ENCODE peak calls at places on chromosomes 16 and 17, in four cellular contexts. E is GM10248, H is IMR-90, G is GM13977. C is an unnamed sample.

GRCh38 chr17:15478845-15479244 is 11.4 kb upstream of the CDRT4 start:
- DNase-seq in G (no peak), H (no peak), E (no peak), C (no peak)

GRCh38 chr16:85541619-85542547 is 71.2 kb upstream of the GSE1 start:
- DNase-seq in H (no peak), G (no peak), E (no peak), C (no peak)

GRCh38 chr17:14373587-14374259 is 72.8 kb downstream of the HS3ST3B1 start:
- DNase-seq in E (no peak), G (no peak), H (peak; percentile 75), C (no peak)

GRCh38 chr17:16945513-16946201 is 26.3 kb downstream of the TNFRSF13B start:
- DNase-seq in E (no peak), H (no peak), G (no peak), C (no peak)

GRCh38 chr17:82520041-82520910 is 744 bp downstream of the FOXK2 start:
- DNase-seq in G (peak; percentile 68), H (no peak), E (peak; percentile 45), C (peak; percentile 73)

GRCh38 chr16:87436225-87437172 is 44.4 kb downstream of the MAP1LC3B start:
- DNase-seq in H (peak; percentile 47), E (no peak), G (no peak), C (no peak)

GRCh38 chr17:70239391-70239826 is 70.1 kb downstream of the KCNJ2 start:
- DNase-seq in H (no peak), E (no peak), G (no peak), C (no peak)

GRCh38 chr16:81429045-81429521 is 15.5 kb upstream of the CMIP start:
- DNase-seq in G (peak; percentile 54), H (peak; percentile 47), E (no peak), C (no peak)

GRCh38 chr17:8572767-8573166 is 57.8 kb downstream of the MYH10 start:
- DNase-seq in E (no peak), H (no peak), G (no peak), C (no peak)

GRCh38 chr16:89315791-89316581 is 98.5 kb downstream of the ZNF778 start:
- DNase-seq in H (peak; percentile 89), G (peak; percentile 75), E (peak; percentile 68), C (peak; percentile 74)

GRCh38 chr16:56493815-56494214 is 26.0 kb downstream of the BBS2 start:
- DNase-seq in G (no peak), H (no peak), E (no peak), C (no peak)

GRCh38 chr17:16947470-16947869 is 24.4 kb downstream of the TNFRSF13B start:
- DNase-seq in E (no peak), G (no peak), H (no peak), C (no peak)

GRCh38 chr17:79809530-79810137 is 12.8 kb upstream of the CBX8 start:
- DNase-seq in G (no peak), E (no peak), H (no peak), C (no peak)

GRCh38 chr17:68972119-68972704 is 17.0 kb upstream of the ABCA8 start:
- DNase-seq in H (peak; percentile 36), G (peak; percentile 32), E (peak; percentile 26), C (peak; percentile 22)

GRCh38 chr16:23256440-23256839 is 45.7 kb upstream of the SCNN1B start:
- DNase-seq in H (no peak), G (no peak), E (no peak), C (no peak)

GRCh38 chr17:55710829-55711496 is 11.7 kb downstream of the TMEM100 start:
- DNase-seq in E (no peak), H (no peak), G (no peak), C (no peak)

GRCh38 chr16:10368984-10369551 is 16.8 kb upstream of the ATF7IP2 start:
- DNase-seq in H (no peak), E (no peak), G (no peak), C (no peak)
- TF ChIP-seq CTCF in H (no peak), E (no peak), G (no peak), C (no peak)

DNA sequence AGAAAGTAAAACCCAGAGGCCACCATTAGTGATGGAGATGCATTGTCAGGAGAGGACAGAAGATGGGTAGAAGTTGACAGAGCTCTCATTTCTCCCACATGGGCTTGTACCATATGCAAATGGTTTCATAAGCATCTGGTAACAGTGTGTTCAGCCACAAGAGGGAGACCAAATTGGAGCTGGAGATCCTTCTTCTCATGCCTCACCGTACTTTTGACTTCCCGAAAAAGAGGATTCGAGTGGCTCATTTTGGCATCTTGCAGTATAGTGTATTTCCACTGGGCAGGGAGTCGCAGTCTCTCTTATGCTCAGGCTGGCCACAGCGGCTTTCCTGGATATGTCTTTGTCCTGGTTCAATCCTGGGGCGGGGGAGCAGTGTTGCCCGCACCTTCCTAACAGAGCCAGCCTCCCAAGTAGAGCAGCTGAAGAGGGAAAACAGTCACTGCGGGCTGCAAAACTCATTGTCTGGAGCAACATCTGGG is 23.8 kb downstream of the TBC1D3B start:
- DNase-seq in E (no peak), H (no peak), G (no peak), C (no peak)
- TF ChIP-seq CTCF in E (peak; percentile 13), H (no peak), G (no peak), C (no peak)

GRCh38 chr17:75945202-75945601 is 4.4 kb upstream of the FBF1 start:
- DNase-seq in E (no peak), H (no peak), G (no peak), C (no peak)

GRCh38 chr17:75941442-75941819 is 589 bp upstream of the FBF1 start:
- DNase-seq in H (no peak), G (no peak), E (no peak), C (no peak)

GRCh38 chr17:75942473-75942872 is 1.6 kb upstream of the FBF1 start:
- DNase-seq in G (no peak), E (no peak), H (no peak), C (no peak)

GRCh38 chr17:75937652-75938051 is 3.2 kb downstream of the FBF1 start:
- DNase-seq in E (no peak), H (no peak), G (no peak), C (no peak)

DNA sequence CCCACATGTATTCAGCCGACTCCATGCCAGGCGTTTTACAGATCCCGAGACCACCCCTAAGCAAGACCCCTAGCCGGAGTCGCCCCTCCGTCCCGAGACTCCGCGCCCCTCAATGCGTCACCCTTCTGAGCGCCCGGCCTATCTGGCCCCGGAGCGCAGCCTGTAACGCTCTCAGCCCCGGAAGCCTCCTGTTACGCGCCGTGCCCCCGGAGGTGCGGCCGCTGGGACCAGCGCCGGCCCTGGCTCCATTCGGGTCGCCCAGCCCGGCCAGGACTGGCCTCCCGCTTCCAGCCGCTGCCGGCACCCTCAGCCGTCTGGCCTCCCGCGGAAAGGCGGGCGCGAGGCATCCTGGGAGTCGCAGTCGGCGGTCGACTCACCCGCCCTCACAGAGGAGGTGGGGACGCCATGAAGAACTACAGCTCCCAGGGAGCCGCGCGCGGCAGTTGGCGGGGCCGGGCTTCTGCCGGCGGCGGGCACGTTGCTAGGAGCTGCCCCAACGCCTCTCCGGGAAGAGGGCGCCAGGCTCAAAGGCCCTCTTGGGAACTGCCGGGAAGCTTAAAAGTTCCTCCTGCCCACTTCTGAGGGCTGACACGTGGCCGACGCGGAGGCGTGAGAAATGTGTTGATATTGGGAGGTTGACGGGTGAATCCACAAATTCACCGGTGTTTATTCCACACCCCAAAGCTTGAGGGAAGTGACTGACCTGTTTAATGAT is at the start of gene FBF1:
- DNase-seq in E (peak; percentile 99), G (peak; percentile 98), H (peak; percentile 90), C (peak; percentile 98)
- TF ChIP-seq CTCF in E (no peak), G (peak; percentile 9), H (no peak), C (no peak)

DNA sequence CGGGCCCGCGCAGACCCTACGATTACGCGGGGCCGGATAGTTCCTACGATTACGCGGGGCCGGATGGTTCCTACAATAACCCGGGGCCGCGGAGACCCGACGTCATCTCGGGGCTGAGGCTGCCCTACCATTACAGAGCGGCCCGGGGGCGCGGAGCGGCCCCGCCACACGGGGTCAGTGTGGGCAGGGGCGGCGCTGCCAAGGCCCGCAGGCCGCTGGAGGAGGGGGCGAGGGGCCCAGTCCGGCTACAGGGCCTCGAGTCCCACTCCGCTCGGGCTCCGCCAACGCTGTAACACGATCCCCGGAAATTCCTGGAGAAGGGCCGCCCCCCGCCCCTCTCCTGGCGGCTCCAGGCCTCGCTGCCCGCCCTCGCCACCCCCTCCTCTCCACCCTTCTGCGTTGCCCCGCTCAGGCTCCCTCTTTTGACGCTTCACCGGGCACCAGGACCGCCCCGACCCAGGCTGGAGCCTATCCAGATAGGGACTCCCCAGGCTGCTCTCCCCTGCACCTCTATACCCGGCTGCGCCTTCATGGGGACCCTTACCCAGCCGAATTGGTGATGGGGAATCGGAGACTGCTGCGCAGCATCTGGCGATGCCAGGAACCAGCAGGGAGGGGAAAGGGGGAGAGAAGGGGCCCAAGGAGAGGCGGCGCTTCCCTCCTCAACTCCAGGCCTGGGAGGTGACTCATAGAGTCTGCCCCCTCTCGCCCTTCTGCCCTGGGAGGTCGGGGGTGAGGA is at the start of gene RAB34:
- DNase-seq in H (peak; percentile 89), G (no peak), E (no peak), C (peak; percentile 57)
- TF ChIP-seq CTCF in H (peak; percentile 45), G (peak; percentile 42), E (peak; percentile 23), C (no peak)

C was measured in GM20000.